ENCODE peak calls at places on chromosomes 5 and 9, in nine cellular contexts. E is pancreas, N is adrenal gland, U is keratinocyte, Z is A549, G is neural crest cell, R is HepG2, O is IMR-90, F is astrocyte of the spinal cord. X is an unnamed sample.

GRCh38 chr5:24177821-24178220 is 467.0 kb downstream of the CDH10 start:
- DNase-seq in E (no peak), N (no peak), U (no peak), Z (no peak), G (no peak), R (no peak), O (no peak), F (no peak), X (no peak)

GRCh38 chr5:143642791-143643190 is 169.2 kb upstream of the HMHB1 start:
- DNase-seq in E (no peak), N (no peak), U (no peak), Z (no peak), G (no peak), R (no peak), O (peak), F (no peak), X (no peak)

GRCh38 chr5:109378095-109378494 is 31.7 kb downstream of the PJA2 start:
- DNase-seq in E (no peak), N (no peak), U (no peak), Z (no peak), G (no peak), R (no peak), O (no peak), F (no peak), X (no peak)

GRCh38 chr9:86099695-86100364 is 472 bp upstream of the GOLM1 start:
- DNase-seq in E (peak), N (peak), U (no peak), Z (peak), G (peak), R (no peak), O (peak), F (peak), X (no peak)

GRCh38 chr5:102554728-102555127 is 55.9 kb upstream of the SLCO6A1 start:
- DNase-seq in E (no peak), N (no peak), U (no peak), Z (no peak), G (no peak), R (peak), O (no peak), F (peak), X (no peak)

GRCh38 chr9:111926421-111926875 is 29.8 kb downstream of the UGCG start:
- DNase-seq in E (no peak), N (peak), U (no peak), Z (no peak), G (no peak), R (no peak), O (peak), F (peak), X (no peak)

GRCh38 chr5:85132269-85132668 is 747.6 kb upstream of the EDIL3 start:
- DNase-seq in E (no peak), N (no peak), U (no peak), Z (no peak), G (no peak), R (no peak), O (peak), F (peak), X (no peak)

GRCh38 chr5:139958749-139959148 is 84.3 kb downstream of the NRG2 start:
- DNase-seq in E (no peak), N (no peak), U (no peak), Z (no peak), G (no peak), R (no peak), O (no peak), F (no peak), X (no peak)

GRCh38 chr9:97991818-97992217 is 8.7 kb downstream of the ANP32B start:
- DNase-seq in E (no peak), N (no peak), U (no peak), Z (no peak), G (no peak), R (no peak), O (no peak), F (no peak), X (no peak)

GRCh38 chr5:157273131-157273556 is 7.2 kb downstream of the CYFIP2 start:
- DNase-seq in E (no peak), N (no peak), U (no peak), Z (no peak), G (no peak), R (no peak), O (no peak), F (no peak), X (no peak)

GRCh38 chr5:156232251-156232869 is 94.6 kb upstream of the SGCD start:
- DNase-seq in E (no peak), N (no peak), U (no peak), Z (no peak), G (no peak), R (no peak), O (no peak), F (no peak), X (no peak)

GRCh38 chr5:132812949-132813598 is at the start of gene SOWAHA:
- DNase-seq in E (peak), N (no peak), U (no peak), Z (no peak), G (no peak), R (no peak), O (no peak), F (no peak), X (no peak)

GRCh38 chr5:73447234-73448071 is 1.1 kb downstream of the FOXD1 start:
- DNase-seq in E (no peak), N (no peak), U (no peak), Z (peak), G (peak), R (no peak), O (peak), F (peak), X (no peak)

GRCh38 chr5:75234251-75234650 is 2.4 kb downstream of the ANKRD31 start:
- DNase-seq in E (no peak), N (no peak), U (peak), Z (no peak), G (no peak), R (no peak), O (no peak), F (no peak), X (no peak)

GRCh38 chr9:86096382-86096781 is 3.0 kb downstream of the GOLM1 start:
- DNase-seq in E (no peak), N (no peak), U (no peak), Z (no peak), G (no peak), R (no peak), O (peak), F (peak), X (no peak)

GRCh38 chr5:98651715-98652114 is 121.7 kb upstream of the RGMB start:
- DNase-seq in E (no peak), N (no peak), U (no peak), Z (no peak), G (no peak), R (no peak), O (peak), F (no peak), X (no peak)

GRCh38 chr5:82164957-82165698 is 113.0 kb downstream of the RPS23 start:
- DNase-seq in E (peak), N (no peak), U (no peak), Z (peak), G (no peak), R (no peak), O (peak), F (peak), X (no peak)

GRCh38 chr9:121737481-121737931 is 86.1 kb downstream of the DAB2IP start:
- DNase-seq in E (no peak), N (no peak), U (no peak), Z (no peak), G (no peak), R (no peak), O (no peak), F (no peak), X (no peak)

GRCh38 chr5:96807099-96807654 is 568 bp downstream of the ERAP1 start:
- DNase-seq in E (peak), N (peak), U (no peak), Z (peak), G (peak), R (peak), O (peak), F (peak), X (peak)

GRCh38 chr9:69153707-69154521 is 20.2 kb upstream of the TJP2 start:
- DNase-seq in E (no peak), N (no peak), U (no peak), Z (no peak), G (no peak), R (peak), O (no peak), F (no peak), X (no peak)

GRCh38 chr5:137735531-137736284 is at the start of gene KLHL3:
- DNase-seq in E (peak), N (no peak), U (no peak), Z (no peak), G (peak), R (peak), O (peak), F (peak), X (no peak)

GRCh38 chr9:112170235-112170634 is 4.9 kb downstream of the SUSD1 start:
- DNase-seq in E (peak), N (no peak), U (no peak), Z (no peak), G (no peak), R (no peak), O (no peak), F (no peak), X (no peak)

GRCh38 chr5:140182075-140182709 is 7.2 kb downstream of the CYSTM1 start:
- DNase-seq in E (no peak), N (no peak), U (no peak), Z (no peak), G (no peak), R (no peak), O (no peak), F (peak), X (no peak)

GRCh38 chr9:89884356-89885083 is 279.7 kb downstream of the GADD45G start:
- DNase-seq in E (no peak), N (no peak), U (no peak), Z (no peak), G (no peak), R (no peak), O (no peak), F (no peak), X (no peak)

GRCh38 chr5:135210286-135211055 is 176.4 kb upstream of the PITX1 start:
- DNase-seq in E (no peak), N (no peak), U (no peak), Z (no peak), G (no peak), R (no peak), O (no peak), F (peak), X (no peak)

GRCh38 chr5:138981606-138982005 is 106.5 kb upstream of the LRRTM2 start:
- DNase-seq in E (no peak), N (no peak), U (no peak), Z (no peak), G (no peak), R (no peak), O (no peak), F (peak), X (no peak)

GRCh38 chr9:69044226-69045219 is 9.0 kb downstream of the FXN start:
- DNase-seq in E (no peak), N (peak), U (no peak), Z (no peak), G (no peak), R (no peak), O (peak), F (peak), X (no peak)

GRCh38 chr5:54285573-54286124 is 24.7 kb downstream of the ARL15 start:
- DNase-seq in E (no peak), N (no peak), U (no peak), Z (no peak), G (no peak), R (no peak), O (no peak), F (no peak), X (no peak)

GRCh38 chr9:85743290-85744128 is 1.8 kb upstream of the AGTPBP1 start:
- DNase-seq in E (peak), N (peak), U (peak), Z (peak), G (no peak), R (peak), O (peak), F (peak), X (no peak)

GRCh38 chr5:133773247-133774202 is 161.2 kb upstream of the FSTL4 start:
- DNase-seq in E (no peak), N (no peak), U (no peak), Z (no peak), G (no peak), R (no peak), O (no peak), F (no peak), X (no peak)

GRCh38 chr5:88658005-88658404 is 225.0 kb downstream of the MEF2C start:
- DNase-seq in E (no peak), N (no peak), U (no peak), Z (no peak), G (no peak), R (no peak), O (no peak), F (no peak), X (no peak)

GRCh38 chr9:128911529-128912035 is 9.2 kb upstream of the PHYHD1 start:
- DNase-seq in E (no peak), N (peak), U (peak), Z (peak), G (no peak), R (peak), O (peak), F (peak), X (no peak)

GRCh38 chr5:168908207-168908606 is 329.0 kb upstream of the PANK3 start:
- DNase-seq in E (no peak), N (no peak), U (no peak), Z (peak), G (no peak), R (no peak), O (no peak), F (peak), X (no peak)

GRCh38 chr5:178650214-178650613 is 23.4 kb upstream of the CLK4 start:
- DNase-seq in E (no peak), N (no peak), U (no peak), Z (no peak), G (no peak), R (no peak), O (no peak), F (no peak), X (no peak)
- TF ChIP-seq CTCF in E (no peak), N (no peak), U (no peak), Z (no peak), G (no peak), R (no peak), O (no peak), F (no peak), X (no peak)

DNA sequence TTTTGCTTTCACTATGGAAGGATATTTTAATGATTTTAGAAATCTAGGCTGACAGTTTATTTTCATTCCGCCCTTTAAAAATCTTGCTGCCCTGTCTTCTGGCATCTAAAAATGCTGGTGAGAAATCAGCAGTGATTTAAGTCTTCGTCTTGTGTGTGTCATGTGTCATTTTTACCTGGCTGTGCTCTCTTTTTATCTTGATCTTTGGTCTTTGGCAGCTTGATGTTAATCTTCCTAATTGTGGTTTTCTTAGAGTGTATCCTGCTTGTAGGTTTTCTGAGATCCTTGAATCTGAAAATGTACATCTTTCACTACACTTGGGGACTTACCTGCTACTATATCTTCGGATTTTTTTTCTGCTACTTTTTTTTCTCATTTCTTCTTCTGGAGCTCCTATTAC is 11.9 kb upstream of the LPCAT1 start:
- DNase-seq in E (no peak), N (no peak), U (no peak), Z (no peak), G (no peak), R (no peak), O (no peak), F (no peak), X (no peak)
- TF ChIP-seq CTCF in E (no peak), N (no peak), U (no peak), Z (no peak), G (no peak), R (no peak), O (no peak), F (no peak), X (no peak)

GRCh38 chr5:58754250-58754649 is 171.4 kb downstream of the RAB3C start:
- DNase-seq in E (no peak), N (no peak), U (no peak), Z (no peak), G (no peak), R (no peak), O (no peak), F (no peak), X (no peak)

GRCh38 chr5:58751222-58751621 is 168.3 kb downstream of the RAB3C start:
- DNase-seq in E (no peak), N (peak), U (no peak), Z (peak), G (no peak), R (no peak), O (peak), F (peak), X (no peak)

GRCh38 chr5:58755397-58755796 is 172.5 kb downstream of the RAB3C start:
- DNase-seq in E (no peak), N (no peak), U (no peak), Z (no peak), G (no peak), R (no peak), O (no peak), F (no peak), X (no peak)

GRCh38 chr5:58752030-58752429 is 169.2 kb downstream of the RAB3C start:
- DNase-seq in E (no peak), N (no peak), U (no peak), Z (no peak), G (no peak), R (no peak), O (no peak), F (no peak), X (no peak)
- TF ChIP-seq CTCF in E (no peak), N (no peak), U (no peak), Z (no peak), G (no peak), R (no peak), O (no peak), F (no peak), X (no peak)

GRCh38 chr9:93944011-93944410 is 11.1 kb downstream of the BARX1 start:
- DNase-seq in E (no peak), N (no peak), U (no peak), Z (no peak), G (no peak), R (no peak), O (no peak), F (no peak), X (no peak)
- TF ChIP-seq CTCF in E (no peak), N (no peak), U (no peak), Z (no peak), G (no peak), R (peak), O (no peak), F (no peak), X (no peak)

DNA sequence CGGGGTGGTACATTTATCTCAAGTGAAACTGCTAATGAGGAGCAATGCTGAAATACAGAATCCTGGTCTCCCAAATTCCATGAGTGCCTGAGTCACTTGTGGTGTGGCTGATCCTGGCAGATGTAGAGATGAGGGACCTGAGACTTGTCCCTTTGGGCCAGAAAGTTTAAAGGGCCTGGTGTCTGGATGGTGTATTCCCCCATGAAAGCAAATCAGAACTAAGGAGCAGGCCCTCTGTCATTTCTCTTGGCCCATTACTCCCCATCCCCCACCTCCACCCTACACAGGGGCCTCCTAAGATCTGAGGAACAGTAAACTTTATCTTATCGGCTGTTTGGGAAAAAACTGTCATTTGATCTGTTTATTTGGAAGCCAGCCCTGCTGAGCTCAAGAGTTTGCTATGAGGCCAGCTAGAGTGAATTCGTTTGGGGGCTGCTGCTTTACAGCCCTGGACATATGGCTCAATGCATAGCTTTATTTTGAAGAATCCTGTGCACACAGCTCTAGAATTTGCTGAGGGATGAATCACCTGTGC is 140.3 kb downstream of the LHFPL2 start:
- DNase-seq in E (no peak), N (peak), U (no peak), Z (no peak), G (no peak), R (peak), O (peak), F (no peak), X (no peak)
- TF ChIP-seq CTCF in E (no peak), N (no peak), U (no peak), Z (no peak), G (no peak), R (no peak), O (no peak), F (no peak), X (no peak)

GRCh38 chr5:173875189-173875588 is 13.0 kb upstream of the CPEB4 start:
- DNase-seq in E (no peak), N (no peak), U (no peak), Z (no peak), G (no peak), R (no peak), O (no peak), F (no peak), X (no peak)
- TF ChIP-seq CTCF in E (no peak), N (no peak), U (no peak), Z (no peak), G (no peak), R (no peak), O (no peak), F (no peak), X (no peak)